ENCODE peak calls at places on chromosomes 7 and 10, in four cellular contexts. D is H1, Y is HepG2, L is GM12891. B is an unnamed sample.

GRCh38 chr7:105707381-105707780 is 126.1 kb upstream of the EFCAB10 start:
- DNase-seq in D (no peak), Y (no peak), L (no peak), B (no peak)

GRCh38 chr7:22624781-22625180 is 102.2 kb upstream of the IL6 start:
- DNase-seq in Y (no peak), D (no peak), L (no peak), B (no peak)

GRCh38 chr10:7610651-7611389 is 55.9 kb downstream of the ITIH5 start:
- DNase-seq in D (no peak), Y (no peak), L (no peak), B (no peak)

GRCh38 chr7:100044719-100045118 is 4.9 kb upstream of the ZSCAN21 start:
- DNase-seq in L (no peak), D (no peak), Y (no peak), B (no peak)

GRCh38 chr10:75546004-75546403 is 114.6 kb downstream of the LRMDA start:
- DNase-seq in L (no peak), Y (no peak), D (no peak), B (no peak)

GRCh38 chr7:139044813-139045794 is 9.3 kb upstream of the ZC3HAV1L start:
- DNase-seq in L (no peak), Y (no peak), D (no peak), B (no peak)

GRCh38 chr10:73553316-73553715 is 37.8 kb downstream of the USP54 start:
- DNase-seq in L (no peak), Y (peak), D (no peak), B (no peak)

GRCh38 chr7:42869131-42870020 is 42.5 kb downstream of the C7orf25 start:
- DNase-seq in L (no peak), Y (no peak), D (no peak), B (no peak)

GRCh38 chr7:24842449-24843241 is 85.4 kb upstream of the GSDME start:
- DNase-seq in D (no peak), Y (peak), L (no peak), B (no peak)

GRCh38 chr10:6204341-6205191 is 1.8 kb downstream of the PFKFB3 start:
- DNase-seq in D (no peak), L (no peak), Y (no peak), B (no peak)

GRCh38 chr10:48514916-48515315 is 90.0 kb downstream of the ARHGAP22 start:
- DNase-seq in L (no peak), Y (no peak), D (no peak), B (no peak)
- TF ChIP-seq TAF1 in L (no peak), Y (no peak), D (no peak), B (no peak)

GRCh38 chr7:45689797-45690761 is 115.9 kb downstream of the ADCY1 start:
- DNase-seq in D (no peak), Y (no peak), L (no peak), B (no peak)
- TF ChIP-seq POLR2A in D (no peak), Y (no peak), L (no peak), B (no peak)

GRCh38 chr7:151459726-151460473 is 20.0 kb upstream of the CRYGN start:
- DNase-seq in D (no peak), Y (peak), L (no peak), B (no peak)
- TF ChIP-seq TAF1 in D (no peak), Y (no peak), L (no peak), B (no peak)

GRCh38 chr7:471866-472639 is 47.6 kb downstream of the PDGFA start:
- DNase-seq in L (no peak), Y (peak), D (no peak), B (no peak)
- TF ChIP-seq POLR2A in L (no peak), Y (peak), D (no peak), B (no peak)

GRCh38 chr10:131776496-131776895 is 124.3 kb upstream of the PPP2R2D start:
- DNase-seq in Y (no peak), L (no peak), D (no peak), B (no peak)

GRCh38 chr10:131778385-131778784 is 122.4 kb upstream of the PPP2R2D start:
- DNase-seq in L (no peak), Y (no peak), D (no peak), B (no peak)

GRCh38 chr10:131775833-131776232 is 125.0 kb upstream of the PPP2R2D start:
- DNase-seq in D (no peak), L (no peak), Y (no peak), B (no peak)

GRCh38 chr10:131777921-131778320 is 122.9 kb upstream of the PPP2R2D start:
- DNase-seq in Y (no peak), L (no peak), D (no peak), B (no peak)

DNA sequence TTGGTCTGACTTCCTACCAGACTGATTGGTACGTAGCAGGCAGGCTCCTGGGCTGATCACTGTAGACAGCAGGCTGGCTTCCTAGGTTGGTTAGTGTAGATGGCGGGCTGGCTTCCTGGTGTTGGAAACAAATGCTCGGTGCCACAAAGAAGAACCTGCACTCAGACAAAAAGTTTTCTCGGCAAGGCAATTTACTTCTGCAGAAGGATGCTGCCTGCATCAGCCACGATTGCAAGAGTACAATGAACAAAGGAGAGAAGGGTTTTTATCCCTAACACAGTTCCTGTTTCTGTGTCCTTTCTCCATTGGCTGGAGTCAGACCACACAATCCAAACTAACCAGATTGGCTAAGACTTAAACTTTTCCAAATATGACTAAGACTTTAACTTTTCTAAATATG is 123.6 kb upstream of the PPP2R2D start:
- DNase-seq in Y (no peak), D (no peak), L (no peak), B (no peak)
- TF ChIP-seq TAF1 in Y (no peak), D (no peak), L (no peak), B (no peak)

GRCh38 chr7:150820578-150821198 is 20.1 kb downstream of the TMEM176A start:
- DNase-seq in L (no peak), D (no peak), Y (no peak), B (no peak)
- TF ChIP-seq POLR2A in L (no peak), D (no peak), Y (no peak), B (no peak)

B was measured in GM12892.